ENCODE peak calls at places on chromosome 5, in four cellular contexts. J is T-helper 2 cell, S is GM18507, Y is Kasumi-1. C is an unnamed sample.

GRCh38 chr5:14809369-14810144 is 62.0 kb downstream of the ANKH start:
- DNase-seq in J (peak), S (peak), Y (peak), C (peak)

GRCh38 chr5:165361143-165361542 is 1855.7 kb downstream of the MAT2B start:
- DNase-seq in J (no peak), S (no peak), Y (no peak), C (no peak)

GRCh38 chr5:79857692-79858091 is 133.4 kb downstream of the MTX3 start:
- DNase-seq in J (no peak), S (no peak), Y (peak), C (no peak)

GRCh38 chr5:14183187-14183939 is 40.2 kb downstream of the TRIO start:
- DNase-seq in J (no peak), S (no peak), Y (no peak), C (no peak)

GRCh38 chr5:171386006-171386671 is 1.5 kb upstream of the NPM1 start:
- DNase-seq in J (no peak), S (no peak), Y (no peak), C (no peak)

GRCh38 chr5:167839065-167839464 is 452.4 kb upstream of the WWC1 start:
- DNase-seq in J (no peak), S (no peak), Y (no peak), C (no peak)

GRCh38 chr5:95773325-95774059 is 42.4 kb downstream of the RHOBTB3 start:
- DNase-seq in J (no peak), S (no peak), Y (peak), C (no peak)

GRCh38 chr5:158947831-158948230 is 151.9 kb downstream of the EBF1 start:
- DNase-seq in J (no peak), S (no peak), Y (no peak), C (no peak)

GRCh38 chr5:152811985-152812384 is 406.9 kb upstream of the NMUR2 start:
- DNase-seq in J (no peak), S (no peak), Y (no peak), C (no peak)

GRCh38 chr5:34736445-34737119 is 80.5 kb downstream of the RAI14 start:
- DNase-seq in J (no peak), S (no peak), Y (no peak), C (no peak)

GRCh38 chr5:93791520-93791972 is 50.1 kb upstream of the POU5F2 start:
- DNase-seq in J (no peak), S (no peak), Y (peak), C (no peak)

GRCh38 chr5:151005975-151006576 is 14.3 kb upstream of the GPX3 start:
- DNase-seq in J (no peak), S (no peak), Y (no peak), C (no peak)

GRCh38 chr5:150222906-150223305 is 33.0 kb downstream of the SLC6A7 start:
- DNase-seq in J (no peak), S (no peak), Y (no peak), C (no peak)

GRCh38 chr5:60577116-60577515 is 122.8 kb downstream of the DEPDC1B start:
- DNase-seq in J (no peak), S (no peak), Y (no peak), C (no peak)

GRCh38 chr5:21661129-21661528 is 1192.0 kb downstream of the CDH12 start:
- DNase-seq in J (no peak), S (no peak), Y (no peak), C (no peak)

GRCh38 chr5:124892185-124892848 is 145.9 kb upstream of the ZNF608 start:
- DNase-seq in J (no peak), S (no peak), Y (no peak), C (no peak)

GRCh38 chr5:167822241-167822640 is 469.2 kb upstream of the WWC1 start:
- DNase-seq in J (no peak), S (no peak), Y (no peak), C (no peak)

GRCh38 chr5:56561-57290 is 35.2 kb upstream of the PLEKHG4B start:
- DNase-seq in J (no peak), S (no peak), Y (peak), C (no peak)

GRCh38 chr5:61402244-61402823 is 70.3 kb downstream of the ZSWIM6 start:
- DNase-seq in J (no peak), S (no peak), Y (no peak), C (no peak)

GRCh38 chr5:6279607-6280006 is 98.7 kb downstream of the MED10 start:
- DNase-seq in J (no peak), S (no peak), Y (no peak), C (no peak)

GRCh38 chr5:2131196-2131595 is 248.5 kb upstream of the IRX4 start:
- DNase-seq in J (no peak), S (no peak), Y (no peak), C (no peak)

GRCh38 chr5:55063220-55063863 is 39.1 kb upstream of the GZMA start:
- DNase-seq in J (no peak), S (no peak), Y (no peak), C (no peak)

GRCh38 chr5:141514330-141515111 is 25.6 kb downstream of the PCDHGC5 start:
- DNase-seq in J (no peak), S (no peak), Y (no peak), C (no peak)

GRCh38 chr5:6704361-6704851 is 8.8 kb upstream of the TENT4A start:
- DNase-seq in J (no peak), S (no peak), Y (no peak), C (no peak)

C was measured in B cell.